ENCODE peak calls at places on chromosomes 3 and 15, in four cellular contexts. Q is M059J; N is effector memory CD8-positive, alpha-beta T cell; O is HS-27A. W is an unnamed sample.
A peak's percentile ranks its signal among the peaks of the same experiment; 100 is the strongest.

GRCh38 chr3:59812188-59812587 is 762.4 kb upstream of the CFAP20DC start:
- DNase-seq in Q (peak; percentile 53), N (no peak), O (no peak), W (no peak)

GRCh38 chr3:152071924-152072323 is 196.8 kb upstream of the MBNL1 start:
- DNase-seq in Q (peak; percentile 65), N (peak; percentile 3), O (no peak), W (peak; percentile 64)

GRCh38 chr3:71924721-71925120 is 139.8 kb upstream of the PROK2 start:
- DNase-seq in Q (no peak), N (no peak), O (no peak), W (no peak)

GRCh38 chr3:46871222-46871621 is 6.3 kb upstream of the PTH1R start:
- DNase-seq in Q (no peak), N (no peak), O (no peak), W (peak; percentile 8)

GRCh38 chr15:56672721-56673120 is 60.6 kb downstream of the ZNF280D start:
- DNase-seq in Q (peak; percentile 12), N (no peak), O (no peak), W (no peak)

GRCh38 chr3:173096994-173097785 is 43.8 kb downstream of the SPATA16 start:
- DNase-seq in Q (peak; percentile 36), N (no peak), O (no peak), W (no peak)

GRCh38 chr15:81195339-81195864 is 1.3 kb upstream of the IL16 start:
- DNase-seq in Q (no peak), N (no peak), O (no peak), W (no peak)

GRCh38 chr3:53269888-53270880 is 14.4 kb upstream of the TKT start:
- DNase-seq in Q (peak; percentile 99), N (no peak), O (peak; percentile 87), W (peak; percentile 93)

GRCh38 chr3:193865339-193865738 is 270.6 kb upstream of the HES1 start:
- DNase-seq in Q (no peak), N (no peak), O (no peak), W (no peak)

GRCh38 chr15:36878745-36879262 is 221.5 kb downstream of the MEIS2 start:
- DNase-seq in Q (no peak), N (no peak), O (no peak), W (no peak)

GRCh38 chr3:37872413-37873160 is 10.9 kb downstream of the CTDSPL start:
- DNase-seq in Q (no peak), N (no peak), O (no peak), W (no peak)

GRCh38 chr3:130250982-130251381 is 94.5 kb upstream of the COL6A5 start:
- DNase-seq in Q (no peak), N (no peak), O (no peak), W (no peak)

GRCh38 chr15:88932271-88932874 is 19.2 kb upstream of the MFGE8 start:
- DNase-seq in Q (no peak), N (no peak), O (no peak), W (no peak)

GRCh38 chr15:83709246-83709645 is 55.3 kb downstream of the ADAMTSL3 start:
- DNase-seq in Q (peak; percentile 9), N (no peak), O (no peak), W (no peak)

W was measured in lung microvascular endothelial cell.